ENCODE peak calls at places on chromosomes 1 and 21, in nine cellular contexts. M, C, Y, W, G, B, X, D and T are unnamed samples.

GRCh38 chr1:18217398-18218043 is 109.9 kb downstream of the IGSF21 start:
- DNase-seq in C (no peak), X (peak; percentile 37), G (peak; percentile 27), M (peak; percentile 31), B (no peak), D (no peak), W (no peak), Y (no peak), T (peak; percentile 80)

GRCh38 chr1:111948209-111949131 is 41.0 kb downstream of the KCND3 start:
- DNase-seq in W (no peak), D (peak; percentile 63), Y (no peak), X (peak; percentile 16), M (no peak), G (peak; percentile 43), B (no peak), C (peak; percentile 89), T (peak; percentile 72)

GRCh38 chr1:192497214-192497794 is 78.3 kb upstream of the RGS1 start:
- DNase-seq in W (no peak), G (no peak), D (no peak), Y (no peak), B (no peak), X (no peak), M (no peak), C (no peak), T (no peak)

GRCh38 chr1:31981976-31982375 is 31.7 kb upstream of the KHDRBS1 start:
- DNase-seq in B (no peak), W (no peak), Y (no peak), M (no peak), X (no peak), D (no peak), G (no peak), C (no peak), T (no peak)

GRCh38 chr1:234309598-234310459 is 63.4 kb upstream of the COA6 start:
- DNase-seq in B (no peak), Y (peak; percentile 75), X (peak; percentile 83), G (peak; percentile 46), M (peak; percentile 38), C (peak; percentile 70), D (peak; percentile 56), W (no peak), T (peak; percentile 82)

GRCh38 chr21:21401444-21401843 is 403.2 kb downstream of the NCAM2 start:
- DNase-seq in D (no peak), W (no peak), M (no peak), Y (no peak), X (no peak), B (no peak), C (no peak), G (no peak), T (no peak)

GRCh38 chr1:53754484-53755312 is 15.7 kb upstream of the GLIS1 start:
- DNase-seq in M (peak; percentile 32), Y (no peak), G (peak; percentile 45), W (no peak), D (no peak), X (peak; percentile 75), B (no peak), C (no peak), T (peak; percentile 59)

GRCh38 chr1:176568185-176568584 is 105.2 kb downstream of the PAPPA2 start:
- DNase-seq in Y (no peak), C (no peak), D (no peak), G (no peak), X (no peak), M (no peak), W (no peak), B (no peak), T (no peak)

GRCh38 chr1:115314765-115315164 is 23.3 kb downstream of the NGF start:
- DNase-seq in C (no peak), Y (no peak), X (peak; percentile 20), D (no peak), B (no peak), W (no peak), M (no peak), G (no peak), T (no peak)

GRCh38 chr1:46183119-46183842 is 7.0 kb upstream of the P3R3URF start:
- DNase-seq in C (peak; percentile 94), Y (peak; percentile 93), X (peak; percentile 90), W (peak; percentile 54), G (peak; percentile 73), D (peak; percentile 80), M (peak; percentile 98), B (no peak), T (no peak)

GRCh38 chr1:205746757-205747412 is 3.1 kb downstream of the NUCKS1 start:
- DNase-seq in Y (no peak), X (no peak), B (no peak), D (no peak), M (no peak), C (no peak), G (no peak), W (no peak), T (no peak)

GRCh38 chr1:58592521-58593134 is 15.6 kb upstream of the TACSTD2 start:
- DNase-seq in X (peak; percentile 53), B (no peak), G (peak; percentile 87), W (peak; percentile 73), C (peak; percentile 70), Y (peak; percentile 95), M (no peak), D (peak; percentile 57), T (no peak)

GRCh38 chr1:214503553-214503952 is 47.8 kb downstream of the PTPN14 start:
- DNase-seq in Y (no peak), B (no peak), X (no peak), W (no peak), D (no peak), M (no peak), C (no peak), G (no peak), T (no peak)

GRCh38 chr1:246142320-246142893 is 364.7 kb downstream of the SMYD3 start:
- DNase-seq in C (no peak), B (no peak), Y (no peak), D (no peak), X (peak; percentile 13), G (peak; percentile 3), W (no peak), M (peak; percentile 87), T (no peak)

GRCh38 chr1:79561521-79561978 is 555.0 kb upstream of the ADGRL4 start:
- DNase-seq in M (no peak), X (no peak), G (no peak), B (no peak), Y (no peak), W (no peak), C (no peak), D (no peak), T (no peak)

GRCh38 chr1:113657556-113658063 is 101.7 kb downstream of the PHTF1 start:
- DNase-seq in X (no peak), B (no peak), W (no peak), D (no peak), Y (no peak), C (no peak), G (no peak), M (no peak), T (no peak)

GRCh38 chr1:113659010-113659409 is 100.3 kb downstream of the PHTF1 start:
- DNase-seq in W (no peak), C (no peak), M (no peak), X (no peak), B (no peak), D (no peak), G (no peak), Y (no peak), T (no peak)

GRCh38 chr1:113654883-113655282 is 104.4 kb downstream of the PHTF1 start:
- DNase-seq in W (no peak), Y (no peak), X (no peak), C (no peak), B (no peak), G (no peak), D (no peak), M (no peak), T (no peak)

GRCh38 chr1:113660053-113660452 is 99.2 kb downstream of the PHTF1 start:
- DNase-seq in X (no peak), Y (no peak), G (no peak), M (no peak), D (no peak), B (no peak), W (no peak), C (no peak), T (no peak)

GRCh38 chr1:113657126-113657525 is 102.2 kb downstream of the PHTF1 start:
- DNase-seq in D (no peak), X (no peak), B (no peak), W (no peak), Y (no peak), M (no peak), G (no peak), C (no peak), T (no peak)
- H3K4me3 ChIP-seq in D (no peak overlapping the region), X (no peak overlapping the region), B (no peak overlapping the region), W (no peak overlapping the region), Y (no peak overlapping the region), M (no peak overlapping the region), G (no peak overlapping the region), C (no peak overlapping the region), T (no peak overlapping the region)

DNA sequence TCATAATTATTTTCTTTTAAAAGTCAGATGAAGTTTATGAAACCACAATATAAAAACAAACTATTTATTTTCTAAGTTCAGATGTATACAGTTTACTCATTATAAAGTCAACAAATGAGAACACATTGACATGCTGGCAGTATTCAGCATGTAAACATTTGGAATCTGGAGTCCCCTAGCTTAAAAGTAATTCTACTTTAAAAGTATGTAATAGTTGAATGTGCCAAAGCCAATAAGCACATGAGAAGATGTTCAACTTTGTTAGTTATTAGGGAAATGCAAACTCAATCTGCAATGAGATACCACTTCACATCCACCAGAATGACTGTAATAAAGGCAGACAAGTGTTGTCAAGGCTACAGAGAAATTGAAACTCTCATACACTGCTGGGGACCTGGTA is 96.6 kb downstream of the RYR2 start:
- DNase-seq in M (no peak), D (no peak), Y (no peak), B (no peak), W (no peak), G (no peak), X (no peak), C (no peak), T (no peak)
- H3K36me3 ChIP-seq in M (no peaks in the 10 kb centered on the region), D (peaks cover 8% of the 10 kb centered on the region), Y (no peaks in the 10 kb centered on the region), B (no peaks in the 10 kb centered on the region), W (no peaks in the 10 kb centered on the region), G (no peaks in the 10 kb centered on the region), X (no peaks in the 10 kb centered on the region), C (no peaks in the 10 kb centered on the region), T (no peaks in the 10 kb centered on the region)

GRCh38 chr1:4216231-4216630 is 316.2 kb upstream of the C1orf174 start:
- DNase-seq in G (no peak), D (no peak), C (no peak), Y (no peak), X (no peak), B (no peak), W (no peak), M (no peak), T (no peak)
- H3K27me3 ChIP-seq in G (peaks cover 32% of the 10 kb centered on the region), D (no peaks in the 10 kb centered on the region), C (no peaks in the 10 kb centered on the region), Y (no peaks in the 10 kb centered on the region), X (no peaks in the 10 kb centered on the region), B (no peaks in the 10 kb centered on the region), W (no peaks in the 10 kb centered on the region), M (peaks cover 2% of the 10 kb centered on the region), T (no peaks in the 10 kb centered on the region)

DNA sequence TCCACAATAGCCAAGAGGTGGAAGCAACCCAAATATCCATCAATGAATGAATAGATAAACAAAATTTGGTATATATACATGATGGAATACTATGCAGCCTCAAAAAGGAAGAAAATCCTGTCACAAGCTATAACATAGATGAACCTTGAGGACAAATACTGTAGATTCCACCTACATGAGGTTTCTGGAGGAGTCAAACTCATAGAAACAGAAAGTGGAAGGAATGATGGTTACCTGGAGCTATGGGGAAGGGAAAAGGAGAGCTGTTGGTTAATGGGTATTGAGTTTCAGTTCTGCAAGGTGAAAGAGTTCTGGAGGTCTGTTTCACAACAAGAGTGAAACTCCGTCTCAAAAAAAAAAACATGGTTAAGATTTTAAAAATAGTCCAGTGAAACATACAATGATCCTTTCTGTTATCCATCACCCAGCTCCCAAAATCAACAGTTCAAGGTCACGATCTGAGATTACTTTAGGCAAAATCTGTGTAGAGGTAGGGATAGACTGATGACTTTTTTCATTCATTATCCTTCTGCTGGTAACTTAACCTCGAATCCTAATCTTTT is 80.8 kb upstream of the HNRNPU start:
- DNase-seq in B (no peak), M (no peak), C (no peak), G (no peak), X (no peak), D (no peak), Y (no peak), W (no peak), T (no peak)
- H3K4me3 ChIP-seq in B (no peak overlapping the region), M (no peak overlapping the region), C (no peak overlapping the region), G (no peak overlapping the region), X (no peak overlapping the region), D (no peak overlapping the region), Y (no peak overlapping the region), W (no peak overlapping the region), T (no peak overlapping the region)